ENCODE peak calls at places on chromosomes 1 and 21, in five cellular contexts. Q is stomach, O is tibial nerve, R is suprapubic skin, J is adrenal gland. L is an unnamed sample.

GRCh38 chr21:26487981-26488480 is 85.1 kb downstream of the CYYR1 start:
- DNase-seq in Q (no peak), O (no peak), R (no peak), J (no peak), L (no peak)

GRCh38 chr1:31762323-31762722 is 1.8 kb downstream of the ADGRB2 start:
- DNase-seq in Q (no peak), O (no peak), R (no peak), J (no peak), L (no peak)

GRCh38 chr1:175630076-175630475 is 113.3 kb downstream of the TNR start:
- DNase-seq in Q (no peak), O (no peak), R (no peak), J (no peak), L (no peak)

GRCh38 chr1:116390195-116390594 is 17.2 kb downstream of the ATP1A1 start:
- DNase-seq in Q (no peak), O (no peak), R (no peak), J (no peak), L (no peak)

GRCh38 chr21:21813295-21813694 is 815.1 kb downstream of the NCAM2 start:
- DNase-seq in Q (no peak), O (no peak), R (no peak), J (no peak), L (no peak)

GRCh38 chr1:8925406-8925805 is 20.3 kb upstream of the CA6 start:
- DNase-seq in Q (no peak), O (no peak), R (no peak), J (no peak), L (no peak)

GRCh38 chr1:152411144-152411543 is 2.9 kb downstream of the CRNN start:
- DNase-seq in Q (no peak), O (no peak), R (no peak), J (no peak), L (no peak)

GRCh38 chr1:235075121-235075954 is 53.3 kb downstream of the TOMM20 start:
- DNase-seq in Q (peak; percentile 78), O (peak; percentile 41), R (peak; percentile 88), J (peak; percentile 47), L (peak; percentile 72)

GRCh38 chr1:40381268-40382109 is 8.0 kb downstream of the SMAP2 start:
- DNase-seq in Q (no peak), O (no peak), R (no peak), J (no peak), L (no peak)

GRCh38 chr1:35929730-35930592 is 944 bp upstream of the AGO3 start:
- DNase-seq in Q (peak; percentile 41), O (peak; percentile 40), R (peak; percentile 79), J (peak; percentile 71), L (no peak)

GRCh38 chr1:154973344-154974085 is 966 bp upstream of the CKS1B start:
- DNase-seq in Q (peak; percentile 98), O (peak; percentile 98), R (peak; percentile 100), J (peak; percentile 99), L (peak; percentile 99)

GRCh38 chr1:227234998-227235405 is 83.3 kb downstream of the CDC42BPA start:
- DNase-seq in Q (no peak), O (peak; percentile 26), R (no peak), J (peak; percentile 18), L (no peak)

GRCh38 chr1:14514760-14515159 is 83.7 kb upstream of the KAZN start:
- DNase-seq in Q (no peak), O (no peak), R (no peak), J (no peak), L (no peak)

GRCh38 chr1:227895828-227896685 is 51.7 kb downstream of the WNT9A start:
- DNase-seq in Q (peak; percentile 24), O (no peak), R (peak; percentile 46), J (no peak), L (peak; percentile 68)

GRCh38 chr1:27233677-27234053 is 767 bp upstream of the WDTC1 start:
- DNase-seq in Q (no peak), O (peak; percentile 5), R (peak; percentile 70), J (no peak), L (no peak)

GRCh38 chr1:59026472-59026948 is 242.7 kb upstream of the JUN start:
- DNase-seq in Q (no peak), O (no peak), R (no peak), J (no peak), L (no peak)

GRCh38 chr1:214363386-214363785 is 82.4 kb downstream of the SMYD2 start:
- DNase-seq in Q (no peak), O (no peak), R (no peak), J (no peak), L (no peak)

GRCh38 chr1:20355828-20356735 is 65.4 kb downstream of the VWA5B1 start:
- DNase-seq in Q (no peak), O (no peak), R (no peak), J (no peak), L (no peak)

GRCh38 chr1:15965228-15965767 is 10.6 kb downstream of the ZBTB17 start:
- DNase-seq in Q (no peak), O (peak; percentile 27), R (no peak), J (no peak), L (no peak)

DNA sequence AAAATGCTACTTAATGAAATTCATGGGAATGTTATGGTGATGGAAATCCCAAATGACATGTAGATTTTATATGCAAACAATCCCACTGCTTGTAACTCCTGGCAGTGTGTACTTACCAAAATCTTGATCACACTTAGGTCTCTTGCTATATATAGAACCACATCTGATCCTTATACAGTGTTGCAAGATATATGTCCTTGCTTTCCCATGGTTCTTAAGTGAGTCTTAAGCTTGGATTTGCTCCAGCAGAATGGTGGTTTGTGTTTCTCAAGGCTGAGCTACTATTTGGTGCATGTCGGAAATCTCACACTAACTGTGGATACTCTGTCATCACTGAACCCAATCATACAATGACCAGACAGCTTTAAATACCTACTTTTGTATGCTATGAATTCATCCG is 50.0 kb downstream of the KCNJ15 start:
- DNase-seq in Q (no peak), O (no peak), R (no peak), J (no peak), L (no peak)
- TF ChIP-seq POLR2A in Q (no peak), O (no peak), R (no peak), J (no peak), L (no peak)

DNA sequence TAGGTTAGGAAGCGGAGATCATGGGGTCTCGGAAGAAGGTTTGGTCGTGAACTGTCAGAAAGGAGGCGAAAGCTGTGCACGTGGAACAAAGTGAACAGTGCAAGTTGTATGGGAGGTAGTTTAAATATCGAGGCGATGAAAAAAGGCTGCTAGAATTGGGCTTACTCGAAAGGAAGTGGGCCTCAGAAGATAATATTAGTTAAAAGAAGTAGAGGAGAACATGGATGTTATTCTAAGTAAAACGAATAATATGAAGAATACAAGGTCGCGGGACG is 571 bp downstream of the WDR3 start:
- DNase-seq in Q (no peak), O (no peak), R (no peak), J (no peak), L (no peak)
- H3K27ac ChIP-seq in Q (peak overlapping the region; percentile 90), O (peak overlapping the region; percentile 88), R (peak overlapping the region; percentile 84), J (peak overlapping the region; percentile 90), L (peak overlapping the region; percentile 83)

DNA sequence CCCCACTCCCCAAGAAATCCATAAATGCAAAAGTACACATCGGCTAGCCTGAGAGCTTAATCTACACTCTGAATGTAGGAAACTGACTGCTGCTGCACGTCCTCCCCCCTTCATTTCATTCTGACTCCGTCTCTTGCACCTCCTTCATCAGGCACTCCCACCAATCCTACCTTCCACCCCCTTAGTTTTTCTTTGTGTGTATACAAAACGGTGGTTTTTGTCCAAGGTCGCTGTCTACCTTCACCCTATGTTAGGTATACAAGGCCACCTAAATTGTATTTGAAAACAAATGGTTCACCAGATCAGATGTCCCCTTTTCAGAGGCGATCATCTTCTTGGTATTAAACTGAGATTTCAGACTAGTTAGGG is 1.9 kb downstream of the WDR26 start:
- DNase-seq in Q (no peak), O (no peak), R (no peak), J (no peak), L (no peak)
- TF ChIP-seq POLR2A in Q (no peak), O (no peak), R (no peak), J (peak; percentile 12), L (no peak)

DNA sequence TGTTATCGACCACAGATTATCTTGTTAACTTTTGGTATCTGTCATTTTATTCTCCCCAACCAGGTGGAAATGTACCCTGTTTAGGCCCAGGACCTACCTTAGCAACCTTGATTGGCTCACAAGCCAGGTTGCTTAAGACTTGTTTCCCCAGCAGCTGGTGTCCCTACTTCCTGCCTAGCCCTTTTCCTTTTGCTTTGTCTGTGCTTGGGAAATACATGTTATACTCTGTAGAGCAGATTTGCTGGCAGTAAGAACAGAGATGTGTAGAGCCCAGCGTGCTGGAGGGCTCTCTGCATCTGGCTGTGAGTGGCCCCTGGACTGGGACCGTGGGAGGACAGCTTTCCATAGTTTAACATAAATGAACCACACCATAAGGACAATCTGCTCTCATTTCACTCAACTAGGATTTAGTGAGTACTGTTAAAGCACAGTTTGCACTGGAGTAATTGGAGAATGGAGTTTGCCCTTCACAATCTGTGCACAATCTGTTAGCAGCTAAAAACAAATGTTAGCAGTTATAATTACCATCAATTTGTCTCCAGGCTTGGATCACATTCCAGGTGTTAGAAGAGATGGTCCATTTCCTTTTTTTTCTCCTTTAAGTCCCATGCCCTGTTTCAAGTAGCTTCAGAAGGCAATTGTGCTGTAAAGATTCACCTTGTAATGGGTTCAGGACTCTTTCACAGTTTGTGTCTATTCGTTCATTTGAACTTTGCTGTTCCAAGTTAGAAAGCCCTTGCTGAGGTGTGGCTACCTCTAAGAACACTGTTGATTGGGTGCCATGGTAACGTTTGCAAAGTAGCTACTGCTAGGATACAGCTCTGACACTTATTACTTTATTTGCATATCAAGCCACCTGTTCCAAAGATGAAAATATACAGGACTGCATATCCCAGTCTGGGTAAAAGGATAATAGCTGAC is at the start of gene APOBEC4:
- DNase-seq in Q (no peak), O (no peak), R (no peak), J (no peak), L (no peak)
- H3K27ac ChIP-seq in Q (no peak within 1 kb of the TSS), O (peak within 1 kb of the TSS; percentile 28), R (no peak within 1 kb of the TSS), J (no peak within 1 kb of the TSS), L (no peak within 1 kb of the TSS)